ENCODE peak calls at places on chromosomes 13 and 19, in nine cellular contexts. One of them, this sample, is unnamed.

GRCh38 chr13:100722517-100722916 is 47.9 kb upstream of the TMTC4 start:
- DNase-seq in activated T-helper 1 cell treated with Interleukin-2 at 50 U/mL for 16 hours: no peak
- DNase-seq in renal cortical epithelial cell: no peak
- DNase-seq in activated CD4-positive, alpha-beta T cell treated with anti-CD3 and anti-CD28 coated beads for 48 hours: no peak
- DNase-seq in NCI-H1092 treated with DMSO at 0.1 percent for 48 hours: peak; percentile 22
- DNase-seq in kidney tubule cell: no peak
- DNase-seq in tibial nerve: no peak
- DNase-seq in mucosa of descending colon: no peak
- DNase-seq in ecto neural progenitor cell: no peak
- DNase-seq in this sample: no peak

GRCh38 chr19:51147663-51148062 is 5.6 kb downstream of the SIGLEC7 start:
- DNase-seq in activated T-helper 1 cell treated with Interleukin-2 at 50 U/mL for 16 hours: no peak
- DNase-seq in tibial nerve: no peak
- DNase-seq in ecto neural progenitor cell: peak; percentile 11
- DNase-seq in NCI-H1092 treated with DMSO at 0.1 percent for 48 hours: no peak
- DNase-seq in renal cortical epithelial cell: no peak
- DNase-seq in activated CD4-positive, alpha-beta T cell treated with anti-CD3 and anti-CD28 coated beads for 48 hours: no peak
- DNase-seq in mucosa of descending colon: no peak
- DNase-seq in kidney tubule cell: no peak
- DNase-seq in this sample: no peak

GRCh38 chr13:23644527-23644926 is 74.3 kb downstream of the TNFRSF19 start:
- DNase-seq in ecto neural progenitor cell: no peak
- DNase-seq in kidney tubule cell: no peak
- DNase-seq in mucosa of descending colon: no peak
- DNase-seq in NCI-H1092 treated with DMSO at 0.1 percent for 48 hours: no peak
- DNase-seq in tibial nerve: no peak
- DNase-seq in renal cortical epithelial cell: no peak
- DNase-seq in activated T-helper 1 cell treated with Interleukin-2 at 50 U/mL for 16 hours: no peak
- DNase-seq in activated CD4-positive, alpha-beta T cell treated with anti-CD3 and anti-CD28 coated beads for 48 hours: no peak
- DNase-seq in this sample: no peak

GRCh38 chr13:80083516-80084085 is 257.3 kb downstream of the SPRY2 start:
- DNase-seq in activated T-helper 1 cell treated with Interleukin-2 at 50 U/mL for 16 hours: no peak
- DNase-seq in tibial nerve: no peak
- DNase-seq in ecto neural progenitor cell: no peak
- DNase-seq in NCI-H1092 treated with DMSO at 0.1 percent for 48 hours: no peak
- DNase-seq in activated CD4-positive, alpha-beta T cell treated with anti-CD3 and anti-CD28 coated beads for 48 hours: no peak
- DNase-seq in renal cortical epithelial cell: peak; percentile 51
- DNase-seq in mucosa of descending colon: no peak
- DNase-seq in kidney tubule cell: no peak
- DNase-seq in this sample: no peak

GRCh38 chr19:31674503-31675186 is 325.4 kb upstream of the TSHZ3 start:
- DNase-seq in renal cortical epithelial cell: no peak
- DNase-seq in activated CD4-positive, alpha-beta T cell treated with anti-CD3 and anti-CD28 coated beads for 48 hours: no peak
- DNase-seq in activated T-helper 1 cell treated with Interleukin-2 at 50 U/mL for 16 hours: no peak
- DNase-seq in ecto neural progenitor cell: no peak
- DNase-seq in NCI-H1092 treated with DMSO at 0.1 percent for 48 hours: no peak
- DNase-seq in tibial nerve: no peak
- DNase-seq in kidney tubule cell: no peak
- DNase-seq in mucosa of descending colon: no peak
- DNase-seq in this sample: no peak

GRCh38 chr13:103795892-103796478 is 729.8 kb upstream of the SLC10A2 start:
- DNase-seq in renal cortical epithelial cell: no peak
- DNase-seq in activated CD4-positive, alpha-beta T cell treated with anti-CD3 and anti-CD28 coated beads for 48 hours: no peak
- DNase-seq in ecto neural progenitor cell: no peak
- DNase-seq in kidney tubule cell: no peak
- DNase-seq in activated T-helper 1 cell treated with Interleukin-2 at 50 U/mL for 16 hours: no peak
- DNase-seq in NCI-H1092 treated with DMSO at 0.1 percent for 48 hours: no peak
- DNase-seq in tibial nerve: no peak
- DNase-seq in mucosa of descending colon: no peak
- DNase-seq in this sample: no peak

GRCh38 chr13:31199849-31200635 is at the start of gene B3GLCT:
- DNase-seq in renal cortical epithelial cell: no peak
- DNase-seq in activated T-helper 1 cell treated with Interleukin-2 at 50 U/mL for 16 hours: peak; percentile 75
- DNase-seq in activated CD4-positive, alpha-beta T cell treated with anti-CD3 and anti-CD28 coated beads for 48 hours: peak; percentile 83
- DNase-seq in ecto neural progenitor cell: peak; percentile 91
- DNase-seq in kidney tubule cell: peak; percentile 86
- DNase-seq in tibial nerve: peak; percentile 54
- DNase-seq in mucosa of descending colon: peak; percentile 82
- DNase-seq in NCI-H1092 treated with DMSO at 0.1 percent for 48 hours: peak; percentile 72
- DNase-seq in this sample: peak; percentile 35

GRCh38 chr19:5220866-5221265 is 119.7 kb downstream of the PTPRS start:
- DNase-seq in renal cortical epithelial cell: no peak
- DNase-seq in ecto neural progenitor cell: no peak
- DNase-seq in tibial nerve: no peak
- DNase-seq in mucosa of descending colon: no peak
- DNase-seq in kidney tubule cell: no peak
- DNase-seq in NCI-H1092 treated with DMSO at 0.1 percent for 48 hours: no peak
- DNase-seq in activated T-helper 1 cell treated with Interleukin-2 at 50 U/mL for 16 hours: no peak
- DNase-seq in activated CD4-positive, alpha-beta T cell treated with anti-CD3 and anti-CD28 coated beads for 48 hours: no peak
- DNase-seq in this sample: no peak

GRCh38 chr19:4075373-4075772 is 8.7 kb upstream of the ZBTB7A start:
- DNase-seq in renal cortical epithelial cell: no peak
- DNase-seq in activated T-helper 1 cell treated with Interleukin-2 at 50 U/mL for 16 hours: no peak
- DNase-seq in kidney tubule cell: no peak
- DNase-seq in NCI-H1092 treated with DMSO at 0.1 percent for 48 hours: no peak
- DNase-seq in mucosa of descending colon: no peak
- DNase-seq in ecto neural progenitor cell: no peak
- DNase-seq in activated CD4-positive, alpha-beta T cell treated with anti-CD3 and anti-CD28 coated beads for 48 hours: peak; percentile 39
- DNase-seq in tibial nerve: no peak
- DNase-seq in this sample: no peak

GRCh38 chr13:60358453-60358852 is 38.6 kb upstream of the TDRD3 start:
- DNase-seq in mucosa of descending colon: no peak
- DNase-seq in NCI-H1092 treated with DMSO at 0.1 percent for 48 hours: no peak
- DNase-seq in renal cortical epithelial cell: no peak
- DNase-seq in activated T-helper 1 cell treated with Interleukin-2 at 50 U/mL for 16 hours: no peak
- DNase-seq in activated CD4-positive, alpha-beta T cell treated with anti-CD3 and anti-CD28 coated beads for 48 hours: no peak
- DNase-seq in kidney tubule cell: no peak
- DNase-seq in tibial nerve: no peak
- DNase-seq in ecto neural progenitor cell: no peak
- DNase-seq in this sample: no peak

GRCh38 chr19:45137179-45137761 is 23.5 kb downstream of the NKPD1 start:
- DNase-seq in tibial nerve: no peak
- DNase-seq in NCI-H1092 treated with DMSO at 0.1 percent for 48 hours: peak; percentile 30
- DNase-seq in renal cortical epithelial cell: no peak
- DNase-seq in activated CD4-positive, alpha-beta T cell treated with anti-CD3 and anti-CD28 coated beads for 48 hours: no peak
- DNase-seq in kidney tubule cell: no peak
- DNase-seq in ecto neural progenitor cell: no peak
- DNase-seq in mucosa of descending colon: no peak
- DNase-seq in activated T-helper 1 cell treated with Interleukin-2 at 50 U/mL for 16 hours: no peak
- DNase-seq in this sample: no peak

GRCh38 chr19:23882493-23882892 is 32.2 kb upstream of the ZNF726 start:
- DNase-seq in activated CD4-positive, alpha-beta T cell treated with anti-CD3 and anti-CD28 coated beads for 48 hours: no peak
- DNase-seq in ecto neural progenitor cell: no peak
- DNase-seq in mucosa of descending colon: peak; percentile 68
- DNase-seq in renal cortical epithelial cell: peak; percentile 24
- DNase-seq in tibial nerve: no peak
- DNase-seq in kidney tubule cell: peak; percentile 51
- DNase-seq in activated T-helper 1 cell treated with Interleukin-2 at 50 U/mL for 16 hours: no peak
- DNase-seq in NCI-H1092 treated with DMSO at 0.1 percent for 48 hours: no peak
- DNase-seq in this sample: no peak

GRCh38 chr19:28044477-28044876 is 1168.5 kb downstream of the UQCRFS1 start:
- DNase-seq in tibial nerve: no peak
- DNase-seq in kidney tubule cell: no peak
- DNase-seq in mucosa of descending colon: no peak
- DNase-seq in NCI-H1092 treated with DMSO at 0.1 percent for 48 hours: no peak
- DNase-seq in renal cortical epithelial cell: no peak
- DNase-seq in activated T-helper 1 cell treated with Interleukin-2 at 50 U/mL for 16 hours: no peak
- DNase-seq in ecto neural progenitor cell: no peak
- DNase-seq in activated CD4-positive, alpha-beta T cell treated with anti-CD3 and anti-CD28 coated beads for 48 hours: no peak
- DNase-seq in this sample: no peak

GRCh38 chr13:45238945-45239795 is 38.3 kb upstream of the KCTD4 start:
- DNase-seq in mucosa of descending colon: no peak
- DNase-seq in activated T-helper 1 cell treated with Interleukin-2 at 50 U/mL for 16 hours: no peak
- DNase-seq in tibial nerve: no peak
- DNase-seq in renal cortical epithelial cell: peak; percentile 61
- DNase-seq in activated CD4-positive, alpha-beta T cell treated with anti-CD3 and anti-CD28 coated beads for 48 hours: no peak
- DNase-seq in NCI-H1092 treated with DMSO at 0.1 percent for 48 hours: no peak
- DNase-seq in ecto neural progenitor cell: no peak
- DNase-seq in kidney tubule cell: no peak
- DNase-seq in this sample: no peak

GRCh38 chr19:39157997-39158389 is 32.4 kb downstream of the PAK4 start:
- DNase-seq in kidney tubule cell: no peak
- DNase-seq in NCI-H1092 treated with DMSO at 0.1 percent for 48 hours: no peak
- DNase-seq in tibial nerve: no peak
- DNase-seq in activated T-helper 1 cell treated with Interleukin-2 at 50 U/mL for 16 hours: no peak
- DNase-seq in activated CD4-positive, alpha-beta T cell treated with anti-CD3 and anti-CD28 coated beads for 48 hours: no peak
- DNase-seq in mucosa of descending colon: no peak
- DNase-seq in ecto neural progenitor cell: no peak
- DNase-seq in renal cortical epithelial cell: no peak
- DNase-seq in this sample: no peak

GRCh38 chr19:14545716-14546082 is 16.3 kb downstream of the TECR start:
- DNase-seq in kidney tubule cell: no peak
- DNase-seq in activated T-helper 1 cell treated with Interleukin-2 at 50 U/mL for 16 hours: no peak
- DNase-seq in renal cortical epithelial cell: no peak
- DNase-seq in ecto neural progenitor cell: no peak
- DNase-seq in activated CD4-positive, alpha-beta T cell treated with anti-CD3 and anti-CD28 coated beads for 48 hours: no peak
- DNase-seq in NCI-H1092 treated with DMSO at 0.1 percent for 48 hours: no peak
- DNase-seq in tibial nerve: no peak
- DNase-seq in mucosa of descending colon: no peak
- DNase-seq in this sample: peak; percentile 95

GRCh38 chr19:13459351-13459750 is 46.9 kb downstream of the CACNA1A start:
- DNase-seq in tibial nerve: no peak
- DNase-seq in NCI-H1092 treated with DMSO at 0.1 percent for 48 hours: peak; percentile 88
- DNase-seq in mucosa of descending colon: no peak
- DNase-seq in ecto neural progenitor cell: peak; percentile 74
- DNase-seq in kidney tubule cell: no peak
- DNase-seq in renal cortical epithelial cell: no peak
- DNase-seq in activated T-helper 1 cell treated with Interleukin-2 at 50 U/mL for 16 hours: no peak
- DNase-seq in activated CD4-positive, alpha-beta T cell treated with anti-CD3 and anti-CD28 coated beads for 48 hours: no peak
- DNase-seq in this sample: peak; percentile 47

GRCh38 chr13:39016087-39016486 is 21.8 kb downstream of the PROSER1 start:
- DNase-seq in mucosa of descending colon: no peak
- DNase-seq in NCI-H1092 treated with DMSO at 0.1 percent for 48 hours: no peak
- DNase-seq in activated T-helper 1 cell treated with Interleukin-2 at 50 U/mL for 16 hours: no peak
- DNase-seq in kidney tubule cell: no peak
- DNase-seq in renal cortical epithelial cell: no peak
- DNase-seq in tibial nerve: no peak
- DNase-seq in activated CD4-positive, alpha-beta T cell treated with anti-CD3 and anti-CD28 coated beads for 48 hours: no peak
- DNase-seq in ecto neural progenitor cell: no peak
- DNase-seq in this sample: no peak

GRCh38 chr13:45361596-45362206 is 20.7 kb upstream of the TPT1 start:
- DNase-seq in NCI-H1092 treated with DMSO at 0.1 percent for 48 hours: no peak
- DNase-seq in activated CD4-positive, alpha-beta T cell treated with anti-CD3 and anti-CD28 coated beads for 48 hours: no peak
- DNase-seq in ecto neural progenitor cell: no peak
- DNase-seq in mucosa of descending colon: no peak
- DNase-seq in renal cortical epithelial cell: peak; percentile 51
- DNase-seq in activated T-helper 1 cell treated with Interleukin-2 at 50 U/mL for 16 hours: no peak
- DNase-seq in kidney tubule cell: peak; percentile 82
- DNase-seq in tibial nerve: no peak
- DNase-seq in this sample: no peak

GRCh38 chr13:33524086-33524485 is 238.5 kb upstream of the STARD13 start:
- DNase-seq in activated T-helper 1 cell treated with Interleukin-2 at 50 U/mL for 16 hours: no peak
- DNase-seq in tibial nerve: no peak
- DNase-seq in NCI-H1092 treated with DMSO at 0.1 percent for 48 hours: no peak
- DNase-seq in mucosa of descending colon: no peak
- DNase-seq in activated CD4-positive, alpha-beta T cell treated with anti-CD3 and anti-CD28 coated beads for 48 hours: no peak
- DNase-seq in renal cortical epithelial cell: peak; percentile 28
- DNase-seq in ecto neural progenitor cell: no peak
- DNase-seq in kidney tubule cell: peak; percentile 26
- DNase-seq in this sample: no peak

GRCh38 chr13:80458546-80458945 is 117.6 kb upstream of the SPRY2 start:
- DNase-seq in NCI-H1092 treated with DMSO at 0.1 percent for 48 hours: no peak
- DNase-seq in activated T-helper 1 cell treated with Interleukin-2 at 50 U/mL for 16 hours: no peak
- DNase-seq in ecto neural progenitor cell: no peak
- DNase-seq in tibial nerve: no peak
- DNase-seq in kidney tubule cell: no peak
- DNase-seq in activated CD4-positive, alpha-beta T cell treated with anti-CD3 and anti-CD28 coated beads for 48 hours: no peak
- DNase-seq in renal cortical epithelial cell: no peak
- DNase-seq in mucosa of descending colon: no peak
- DNase-seq in this sample: no peak

GRCh38 chr19:13906525-13906904 is 514 bp downstream of the CC2D1A start:
- DNase-seq in tibial nerve: no peak
- DNase-seq in ecto neural progenitor cell: no peak
- DNase-seq in kidney tubule cell: peak; percentile 12
- DNase-seq in activated T-helper 1 cell treated with Interleukin-2 at 50 U/mL for 16 hours: peak; percentile 14
- DNase-seq in mucosa of descending colon: peak; percentile 83
- DNase-seq in activated CD4-positive, alpha-beta T cell treated with anti-CD3 and anti-CD28 coated beads for 48 hours: peak; percentile 32
- DNase-seq in renal cortical epithelial cell: no peak
- DNase-seq in NCI-H1092 treated with DMSO at 0.1 percent for 48 hours: no peak
- DNase-seq in this sample: no peak

This sample was measured in NCI-H2107.